ENCODE peak calls at places on chromosome 17, in six cellular contexts. One of them, this sample, is unnamed.
A peak's percentile ranks its signal among the peaks of the same experiment; 100 is the strongest.

GRCh38 chr17:55969577-55969976 is 183.7 kb upstream of the ANKFN1 start:
- DNase-seq in sigmoid colon: no peak
- DNase-seq in upper lobe of left lung: no peak
- DNase-seq in MM.1S: no peak
- DNase-seq in GM23248: no peak
- DNase-seq in CD4-positive, CD25-positive, alpha-beta regulatory T cell: no peak
- DNase-seq in this sample: no peak

GRCh38 chr17:73309727-73310555 is 1.9 kb downstream of the CDC42EP4 start:
- DNase-seq in sigmoid colon: no peak
- DNase-seq in upper lobe of left lung: no peak
- DNase-seq in MM.1S: no peak
- DNase-seq in GM23248: peak; percentile 58
- DNase-seq in CD4-positive, CD25-positive, alpha-beta regulatory T cell: no peak
- DNase-seq in this sample: no peak

GRCh38 chr17:70961341-70961740 is 792.0 kb downstream of the KCNJ2 start:
- DNase-seq in sigmoid colon: no peak
- DNase-seq in upper lobe of left lung: no peak
- DNase-seq in MM.1S: no peak
- DNase-seq in GM23248: peak; percentile 5
- DNase-seq in CD4-positive, CD25-positive, alpha-beta regulatory T cell: no peak
- DNase-seq in this sample: no peak

GRCh38 chr17:42679001-42679491 is 2.3 kb upstream of the PLEKHH3 start:
- DNase-seq in sigmoid colon: no peak
- DNase-seq in upper lobe of left lung: peak; percentile 39
- DNase-seq in MM.1S: peak; percentile 88
- DNase-seq in GM23248: peak; percentile 70
- DNase-seq in CD4-positive, CD25-positive, alpha-beta regulatory T cell: no peak
- DNase-seq in this sample: peak; percentile 41

GRCh38 chr17:28635506-28635905 is 9.5 kb downstream of the BLTP2 start:
- DNase-seq in sigmoid colon: no peak
- DNase-seq in upper lobe of left lung: no peak
- DNase-seq in MM.1S: no peak
- DNase-seq in GM23248: no peak
- DNase-seq in CD4-positive, CD25-positive, alpha-beta regulatory T cell: no peak
- DNase-seq in this sample: no peak

GRCh38 chr17:34606721-34607120 is 27.3 kb downstream of the TMEM132E start:
- DNase-seq in sigmoid colon: no peak
- DNase-seq in upper lobe of left lung: no peak
- DNase-seq in MM.1S: no peak
- DNase-seq in GM23248: no peak
- DNase-seq in CD4-positive, CD25-positive, alpha-beta regulatory T cell: no peak
- DNase-seq in this sample: no peak

GRCh38 chr17:57557793-57558681 is 187.1 kb downstream of the CCDC182 start:
- DNase-seq in sigmoid colon: no peak
- DNase-seq in upper lobe of left lung: no peak
- DNase-seq in MM.1S: no peak
- DNase-seq in GM23248: peak; percentile 55
- DNase-seq in CD4-positive, CD25-positive, alpha-beta regulatory T cell: no peak
- DNase-seq in this sample: no peak

GRCh38 chr17:45428954-45429337 is 3.7 kb downstream of the ARHGAP27 start:
- DNase-seq in sigmoid colon: no peak
- DNase-seq in upper lobe of left lung: peak; percentile 84
- DNase-seq in MM.1S: no peak
- DNase-seq in GM23248: no peak
- DNase-seq in CD4-positive, CD25-positive, alpha-beta regulatory T cell: no peak
- DNase-seq in this sample: no peak

GRCh38 chr17:72749119-72749572 is 343.3 kb downstream of the SLC39A11 start:
- DNase-seq in sigmoid colon: no peak
- DNase-seq in upper lobe of left lung: no peak
- DNase-seq in MM.1S: no peak
- DNase-seq in GM23248: no peak
- DNase-seq in CD4-positive, CD25-positive, alpha-beta regulatory T cell: no peak
- DNase-seq in this sample: no peak

GRCh38 chr17:37089998-37090397 is 141.2 kb downstream of the AATF start:
- DNase-seq in sigmoid colon: no peak
- DNase-seq in upper lobe of left lung: no peak
- DNase-seq in MM.1S: peak; percentile 88
- DNase-seq in GM23248: no peak
- DNase-seq in CD4-positive, CD25-positive, alpha-beta regulatory T cell: peak; percentile 92
- DNase-seq in this sample: peak; percentile 30

GRCh38 chr17:28792877-28793666 is 49.3 kb downstream of the TRAF4 start:
- DNase-seq in sigmoid colon: no peak
- DNase-seq in upper lobe of left lung: no peak
- DNase-seq in MM.1S: no peak
- DNase-seq in GM23248: no peak
- DNase-seq in CD4-positive, CD25-positive, alpha-beta regulatory T cell: no peak
- DNase-seq in this sample: no peak

GRCh38 chr17:18191071-18191667 is 7.5 kb downstream of the ALKBH5 start:
- DNase-seq in sigmoid colon: peak; percentile 71
- DNase-seq in upper lobe of left lung: no peak
- DNase-seq in MM.1S: no peak
- DNase-seq in GM23248: no peak
- DNase-seq in CD4-positive, CD25-positive, alpha-beta regulatory T cell: no peak
- DNase-seq in this sample: no peak

GRCh38 chr17:76138234-76138895 is 2.7 kb downstream of the FOXJ1 start:
- DNase-seq in sigmoid colon: no peak
- DNase-seq in upper lobe of left lung: no peak
- DNase-seq in MM.1S: no peak
- DNase-seq in GM23248: no peak
- DNase-seq in CD4-positive, CD25-positive, alpha-beta regulatory T cell: no peak
- DNase-seq in this sample: no peak

GRCh38 chr17:7144203-7144602 is 29.6 kb upstream of the ASGR2 start:
- DNase-seq in sigmoid colon: no peak
- DNase-seq in upper lobe of left lung: no peak
- DNase-seq in MM.1S: no peak
- DNase-seq in GM23248: no peak
- DNase-seq in CD4-positive, CD25-positive, alpha-beta regulatory T cell: no peak
- DNase-seq in this sample: no peak

GRCh38 chr17:1076982-1077302 is 80.0 kb downstream of the TIMM22 start:
- DNase-seq in sigmoid colon: no peak
- DNase-seq in upper lobe of left lung: no peak
- DNase-seq in MM.1S: peak; percentile 37
- DNase-seq in GM23248: no peak
- DNase-seq in CD4-positive, CD25-positive, alpha-beta regulatory T cell: no peak
- DNase-seq in this sample: no peak

GRCh38 chr17:8091033-8091687 is 3.6 kb upstream of the ALOX12B start:
- DNase-seq in sigmoid colon: no peak
- DNase-seq in upper lobe of left lung: no peak
- DNase-seq in MM.1S: no peak
- DNase-seq in GM23248: no peak
- DNase-seq in CD4-positive, CD25-positive, alpha-beta regulatory T cell: no peak
- DNase-seq in this sample: no peak

GRCh38 chr17:77640242-77640641 is 318.3 kb upstream of the TNRC6C start:
- DNase-seq in sigmoid colon: no peak
- DNase-seq in upper lobe of left lung: no peak
- DNase-seq in MM.1S: no peak
- DNase-seq in GM23248: no peak
- DNase-seq in CD4-positive, CD25-positive, alpha-beta regulatory T cell: no peak
- DNase-seq in this sample: no peak

GRCh38 chr17:57954421-57955182 is 610 bp downstream of the CUEDC1 start:
- DNase-seq in sigmoid colon: peak; percentile 93
- DNase-seq in upper lobe of left lung: peak; percentile 91
- DNase-seq in MM.1S: no peak
- DNase-seq in GM23248: peak; percentile 84
- DNase-seq in CD4-positive, CD25-positive, alpha-beta regulatory T cell: no peak
- DNase-seq in this sample: no peak

GRCh38 chr17:82134101-82134500 is 36.1 kb upstream of the FASN start:
- DNase-seq in sigmoid colon: no peak
- DNase-seq in upper lobe of left lung: peak; percentile 76
- DNase-seq in MM.1S: no peak
- DNase-seq in GM23248: no peak
- DNase-seq in CD4-positive, CD25-positive, alpha-beta regulatory T cell: no peak
- DNase-seq in this sample: no peak

GRCh38 chr17:7932483-7932891 is 481 bp downstream of the CNTROB start:
- DNase-seq in sigmoid colon: peak; percentile 78
- DNase-seq in upper lobe of left lung: no peak
- DNase-seq in MM.1S: peak; percentile 16
- DNase-seq in GM23248: peak; percentile 56
- DNase-seq in CD4-positive, CD25-positive, alpha-beta regulatory T cell: peak; percentile 59
- DNase-seq in this sample: no peak

GRCh38 chr17:3993493-3994220 is 29.4 kb upstream of the ATP2A3 start:
- DNase-seq in sigmoid colon: no peak
- DNase-seq in upper lobe of left lung: no peak
- DNase-seq in MM.1S: no peak
- DNase-seq in GM23248: no peak
- DNase-seq in CD4-positive, CD25-positive, alpha-beta regulatory T cell: no peak
- DNase-seq in this sample: no peak

GRCh38 chr17:14756469-14756868 is 455.6 kb downstream of the HS3ST3B1 start:
- DNase-seq in sigmoid colon: no peak
- DNase-seq in upper lobe of left lung: no peak
- DNase-seq in MM.1S: no peak
- DNase-seq in GM23248: no peak
- DNase-seq in CD4-positive, CD25-positive, alpha-beta regulatory T cell: no peak
- DNase-seq in this sample: no peak

GRCh38 chr17:67585077-67585602 is 132.6 kb upstream of the NOL11 start:
- DNase-seq in sigmoid colon: no peak
- DNase-seq in upper lobe of left lung: no peak
- DNase-seq in MM.1S: no peak
- DNase-seq in GM23248: no peak
- DNase-seq in CD4-positive, CD25-positive, alpha-beta regulatory T cell: no peak
- DNase-seq in this sample: no peak

GRCh38 chr17:69818467-69818866 is 256.6 kb upstream of the KCNJ16 start:
- DNase-seq in sigmoid colon: no peak
- DNase-seq in upper lobe of left lung: no peak
- DNase-seq in MM.1S: no peak
- DNase-seq in GM23248: no peak
- DNase-seq in CD4-positive, CD25-positive, alpha-beta regulatory T cell: no peak
- DNase-seq in this sample: no peak

GRCh38 chr17:1033503-1033902 is 36.6 kb downstream of the TIMM22 start:
- DNase-seq in sigmoid colon: no peak
- DNase-seq in upper lobe of left lung: no peak
- DNase-seq in MM.1S: no peak
- DNase-seq in GM23248: no peak
- DNase-seq in CD4-positive, CD25-positive, alpha-beta regulatory T cell: no peak
- DNase-seq in this sample: no peak

GRCh38 chr17:75755205-75755901 is 9.6 kb downstream of the GALK1 start:
- DNase-seq in sigmoid colon: no peak
- DNase-seq in upper lobe of left lung: peak; percentile 85
- DNase-seq in MM.1S: no peak
- DNase-seq in GM23248: no peak
- DNase-seq in CD4-positive, CD25-positive, alpha-beta regulatory T cell: no peak
- DNase-seq in this sample: no peak

GRCh38 chr17:39745335-39746144 is 7.8 kb downstream of the GRB7 start:
- DNase-seq in sigmoid colon: no peak
- DNase-seq in upper lobe of left lung: no peak
- DNase-seq in MM.1S: no peak
- DNase-seq in GM23248: no peak
- DNase-seq in CD4-positive, CD25-positive, alpha-beta regulatory T cell: no peak
- DNase-seq in this sample: no peak

GRCh38 chr17:52762147-52762793 is 603.8 kb upstream of the CA10 start:
- DNase-seq in sigmoid colon: no peak
- DNase-seq in upper lobe of left lung: no peak
- DNase-seq in MM.1S: no peak
- DNase-seq in GM23248: no peak
- DNase-seq in CD4-positive, CD25-positive, alpha-beta regulatory T cell: no peak
- DNase-seq in this sample: no peak
- H3K9me3 ChIP-seq in sigmoid colon: no peaks in the 10 kb centered on the region
- H3K9me3 ChIP-seq in upper lobe of left lung: no peaks in the 10 kb centered on the region
- H3K9me3 ChIP-seq in MM.1S: no peaks in the 10 kb centered on the region
- H3K9me3 ChIP-seq in GM23248: no peaks in the 10 kb centered on the region
- H3K9me3 ChIP-seq in CD4-positive, CD25-positive, alpha-beta regulatory T cell: no peaks in the 10 kb centered on the region
- H3K9me3 ChIP-seq in this sample: no peaks in the 10 kb centered on the region

GRCh38 chr17:60491771-60492170 is 34.3 kb downstream of the APPBP2 start:
- DNase-seq in sigmoid colon: no peak
- DNase-seq in upper lobe of left lung: no peak
- DNase-seq in MM.1S: no peak
- DNase-seq in GM23248: no peak
- DNase-seq in CD4-positive, CD25-positive, alpha-beta regulatory T cell: no peak
- DNase-seq in this sample: no peak
- H3K9me3 ChIP-seq in sigmoid colon: no peaks in the 10 kb centered on the region
- H3K9me3 ChIP-seq in upper lobe of left lung: peaks cover 9% of the 10 kb centered on the region
- H3K9me3 ChIP-seq in MM.1S: no peaks in the 10 kb centered on the region
- H3K9me3 ChIP-seq in GM23248: no peaks in the 10 kb centered on the region
- H3K9me3 ChIP-seq in CD4-positive, CD25-positive, alpha-beta regulatory T cell: peaks cover 14% of the 10 kb centered on the region
- H3K9me3 ChIP-seq in this sample: peaks cover 2% of the 10 kb centered on the region

GRCh38 chr17:30545024-30545423 is 67.8 kb downstream of the GOSR1 start:
- DNase-seq in sigmoid colon: no peak
- DNase-seq in upper lobe of left lung: no peak
- DNase-seq in MM.1S: no peak
- DNase-seq in GM23248: no peak
- DNase-seq in CD4-positive, CD25-positive, alpha-beta regulatory T cell: no peak
- DNase-seq in this sample: no peak

GRCh38 chr17:30547778-30548177 is 70.6 kb downstream of the GOSR1 start:
- DNase-seq in sigmoid colon: no peak
- DNase-seq in upper lobe of left lung: no peak
- DNase-seq in MM.1S: no peak
- DNase-seq in GM23248: no peak
- DNase-seq in CD4-positive, CD25-positive, alpha-beta regulatory T cell: no peak
- DNase-seq in this sample: no peak

GRCh38 chr17:30543456-30543855 is 66.2 kb downstream of the GOSR1 start:
- DNase-seq in sigmoid colon: no peak
- DNase-seq in upper lobe of left lung: no peak
- DNase-seq in MM.1S: no peak
- DNase-seq in GM23248: peak; percentile 15
- DNase-seq in CD4-positive, CD25-positive, alpha-beta regulatory T cell: no peak
- DNase-seq in this sample: no peak

DNA sequence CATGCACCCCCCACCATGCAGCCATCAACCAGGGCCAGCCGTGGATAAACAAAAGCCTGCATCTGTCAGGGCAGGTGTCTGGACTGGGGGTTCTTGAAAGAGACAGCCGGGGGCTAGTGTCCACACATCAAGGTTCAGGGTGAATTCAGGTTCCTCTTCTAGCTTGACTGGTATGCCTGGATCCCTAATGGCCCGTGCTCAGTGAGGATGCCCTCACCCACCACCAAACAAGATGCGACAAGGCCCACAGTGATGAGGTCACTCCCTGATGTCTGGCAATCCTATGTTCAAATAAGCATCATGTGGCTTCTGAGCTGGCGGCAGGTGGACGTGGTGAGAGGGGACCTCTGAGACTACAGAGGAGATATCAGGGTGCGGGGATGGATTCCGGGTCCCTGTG is 64.6 kb downstream of the GOSR1 start:
- DNase-seq in sigmoid colon: no peak
- DNase-seq in upper lobe of left lung: no peak
- DNase-seq in MM.1S: no peak
- DNase-seq in GM23248: no peak
- DNase-seq in CD4-positive, CD25-positive, alpha-beta regulatory T cell: no peak
- DNase-seq in this sample: no peak
- H3K9me3 ChIP-seq in sigmoid colon: no peaks in the 10 kb centered on the region
- H3K9me3 ChIP-seq in upper lobe of left lung: no peaks in the 10 kb centered on the region
- H3K9me3 ChIP-seq in MM.1S: no peaks in the 10 kb centered on the region
- H3K9me3 ChIP-seq in GM23248: no peaks in the 10 kb centered on the region
- H3K9me3 ChIP-seq in CD4-positive, CD25-positive, alpha-beta regulatory T cell: no peaks in the 10 kb centered on the region
- H3K9me3 ChIP-seq in this sample: no peaks in the 10 kb centered on the region

DNA sequence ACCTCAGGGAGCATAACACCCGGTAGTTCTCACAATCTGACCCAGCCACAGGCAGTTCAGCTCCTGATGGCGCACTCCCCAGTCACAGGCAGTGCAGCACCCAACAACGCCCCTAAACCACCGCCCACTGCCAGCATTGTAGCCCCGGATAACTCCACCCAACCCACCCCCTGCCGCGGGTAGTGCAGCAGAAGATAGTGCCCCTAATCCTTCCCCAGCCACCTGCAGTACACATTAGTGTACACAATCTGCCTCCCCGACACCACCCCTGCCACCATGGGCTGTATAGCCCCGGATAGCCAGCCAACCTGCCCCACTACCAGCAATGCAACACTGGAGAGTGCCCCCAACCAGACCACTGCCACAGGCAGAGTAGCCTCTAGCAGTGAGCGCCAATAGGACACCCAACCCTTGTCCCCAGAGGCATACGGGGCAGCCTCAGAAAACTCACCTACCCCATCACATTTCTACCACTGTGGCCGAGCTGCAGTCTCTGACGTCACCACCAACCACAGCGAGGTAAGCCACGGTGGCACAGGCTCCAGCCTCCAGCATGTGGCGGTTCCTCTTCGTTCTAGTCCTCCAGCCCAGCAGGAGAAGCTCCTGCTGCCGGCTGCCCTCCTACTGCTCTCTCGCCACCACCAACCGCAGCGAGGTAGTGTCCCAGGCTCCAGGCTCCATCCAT is 877.3 kb downstream of the KCNJ18 start:
- DNase-seq in sigmoid colon: no peak
- DNase-seq in upper lobe of left lung: peak; percentile 29
- DNase-seq in MM.1S: no peak
- DNase-seq in GM23248: no peak
- DNase-seq in CD4-positive, CD25-positive, alpha-beta regulatory T cell: no peak
- DNase-seq in this sample: no peak
- H3K9me3 ChIP-seq in sigmoid colon: no peaks in the 10 kb centered on the region
- H3K9me3 ChIP-seq in upper lobe of left lung: no peaks in the 10 kb centered on the region
- H3K9me3 ChIP-seq in MM.1S: no peaks in the 10 kb centered on the region
- H3K9me3 ChIP-seq in GM23248: no peaks in the 10 kb centered on the region
- H3K9me3 ChIP-seq in CD4-positive, CD25-positive, alpha-beta regulatory T cell: peaks cover 13% of the 10 kb centered on the region
- H3K9me3 ChIP-seq in this sample: no peaks in the 10 kb centered on the region

This sample was measured in T-helper 17 cell.